ENCODE peak calls at places on chromosomes 6 and 20, in four cellular contexts. C is mesendoderm, P is H9, G is H1. A is an unnamed sample.

GRCh38 chr20:62977613-62978558 is 25.4 kb downstream of the SLC17A9 start:
- DNase-seq in C (no peak), P (no peak), G (no peak), A (no peak)

GRCh38 chr6:45714795-45715507 is 300.7 kb downstream of the CLIC5 start:
- DNase-seq in C (peak), P (peak), G (peak), A (peak)

GRCh38 chr6:33995873-33996475 is 149.9 kb downstream of the GRM4 start:
- DNase-seq in C (no peak), P (peak), G (no peak), A (no peak)

GRCh38 chr6:54865091-54865631 is 18.6 kb downstream of the FAM83B start:
- DNase-seq in C (peak), P (no peak), G (no peak), A (no peak)

GRCh38 chr6:105223242-105223641 is 43.4 kb upstream of the POPDC3 start:
- DNase-seq in C (no peak), P (no peak), G (no peak), A (no peak)

GRCh38 chr20:46657137-46657536 is 5.9 kb upstream of the SLC13A3 start:
- DNase-seq in C (no peak), P (no peak), G (no peak), A (no peak)

GRCh38 chr20:5687884-5688283 is 62.3 kb upstream of the SHLD1 start:
- DNase-seq in C (no peak), P (no peak), G (no peak), A (no peak)

GRCh38 chr20:17505664-17506517 is 25.3 kb downstream of the BFSP1 start:
- DNase-seq in C (peak), P (no peak), G (no peak), A (peak)

GRCh38 chr6:70413829-70414494 is 654 bp downstream of the FAM135A start:
- DNase-seq in C (peak), P (no peak), G (no peak), A (no peak)

GRCh38 chr20:46161921-46162320 is 43.8 kb downstream of the CD40 start:
- DNase-seq in C (no peak), P (no peak), G (no peak), A (no peak)

GRCh38 chr6:43246301-43247114 is 3.2 kb downstream of the TTBK1 start:
- DNase-seq in C (peak), P (peak), G (peak), A (no peak)

GRCh38 chr6:138948028-138948427 is 40.0 kb downstream of the REPS1 start:
- DNase-seq in C (no peak), P (no peak), G (no peak), A (no peak)

GRCh38 chr6:142356271-142356938 is 54.6 kb downstream of the ADGRG6 start:
- DNase-seq in C (no peak), P (no peak), G (no peak), A (peak)

GRCh38 chr6:126957721-126958120 is 160.8 kb upstream of the RSPO3 start:
- DNase-seq in C (no peak), P (no peak), G (no peak), A (no peak)

GRCh38 chr6:26124550-26125014 is 37.4 kb downstream of the HFE start:
- DNase-seq in C (no peak), P (no peak), G (no peak), A (no peak)

GRCh38 chr6:170038251-170038650 is 252.6 kb downstream of the DLL1 start:
- DNase-seq in C (peak), P (peak), G (no peak), A (no peak)

GRCh38 chr6:17418281-17419188 is 25.1 kb downstream of the CAP2 start:
- DNase-seq in C (peak), P (peak), G (no peak), A (peak)

GRCh38 chr6:159984268-159984786 is 15.4 kb downstream of the IGF2R start:
- DNase-seq in C (no peak), P (no peak), G (no peak), A (peak)

GRCh38 chr20:573414-574296 is 30.1 kb upstream of the CSNK2A1 start:
- DNase-seq in C (peak), P (no peak), G (no peak), A (no peak)

GRCh38 chr6:70680396-70680795 is 12.7 kb downstream of the SMAP1 start:
- DNase-seq in C (no peak), P (no peak), G (no peak), A (peak)

GRCh38 chr20:4546786-4547185 is 174.9 kb upstream of the PRND start:
- DNase-seq in C (no peak), P (no peak), G (no peak), A (peak)

GRCh38 chr6:71537717-71538116 is 249.1 kb downstream of the OGFRL1 start:
- DNase-seq in C (no peak), P (no peak), G (no peak), A (peak)

GRCh38 chr6:148989585-148989984 is 242.8 kb downstream of the UST start:
- DNase-seq in C (peak), P (no peak), G (no peak), A (no peak)

GRCh38 chr6:123529843-123530242 is 106.9 kb downstream of the TRDN start:
- DNase-seq in C (peak), P (no peak), G (no peak), A (no peak)

GRCh38 chr6:9646346-9647042 is 768.4 kb downstream of the TFAP2A start:
- DNase-seq in C (peak), P (no peak), G (no peak), A (peak)

GRCh38 chr20:62881662-62882395 is 20.2 kb upstream of the TCFL5 start:
- DNase-seq in C (no peak), P (no peak), G (no peak), A (no peak)

GRCh38 chr6:113856011-113856551 is 1.1 kb upstream of the MARCKS start:
- DNase-seq in C (peak), P (peak), G (no peak), A (peak)

GRCh38 chr20:21702553-21703467 is 2.7 kb upstream of the PAX1 start:
- DNase-seq in C (peak), P (peak), G (peak), A (peak)

GRCh38 chr6:169846286-169847056 is 95.0 kb downstream of the ERMARD start:
- DNase-seq in C (no peak), P (peak), G (no peak), A (no peak)

GRCh38 chr6:170031684-170032121 is 259.2 kb downstream of the DLL1 start:
- DNase-seq in C (no peak), P (no peak), G (no peak), A (no peak)

GRCh38 chr6:22828179-22829062 is 259.1 kb downstream of the HDGFL1 start:
- DNase-seq in C (peak), P (peak), G (peak), A (peak)

GRCh38 chr6:128519132-128519930 is 1.1 kb downstream of the PTPRK start:
- DNase-seq in C (peak), P (peak), G (peak), A (peak)

GRCh38 chr20:56212071-56212470 is 36.5 kb upstream of the MC3R start:
- DNase-seq in C (no peak), P (no peak), G (no peak), A (no peak)

GRCh38 chr6:70371454-70372105 is 41.7 kb upstream of the FAM135A start:
- DNase-seq in C (peak), P (no peak), G (no peak), A (peak)

GRCh38 chr20:45506927-45507820 is 8.2 kb downstream of the SPINT3 start:
- DNase-seq in C (no peak), P (no peak), G (no peak), A (no peak)

GRCh38 chr6:586553-586952 is 70.3 kb downstream of the HUS1B start:
- DNase-seq in C (no peak), P (no peak), G (no peak), A (no peak)

GRCh38 chr6:579339-579738 is 77.6 kb downstream of the HUS1B start:
- DNase-seq in C (no peak), P (no peak), G (no peak), A (peak)

GRCh38 chr6:583116-583515 is 73.8 kb downstream of the HUS1B start:
- DNase-seq in C (no peak), P (no peak), G (no peak), A (no peak)

GRCh38 chr6:582370-582769 is 74.5 kb downstream of the HUS1B start:
- DNase-seq in C (peak), P (peak), G (peak), A (peak)

GRCh38 chr6:583639-584038 is 73.3 kb downstream of the HUS1B start:
- DNase-seq in C (no peak), P (no peak), G (no peak), A (no peak)
- H2AK5ac ChIP-seq in C (no peak), P (no peak), G (no peak), A (no peak)

GRCh38 chr6:99143108-99143828 is 195.5 kb upstream of the FBXL4 start:
- DNase-seq in C (no peak), P (no peak), G (no peak), A (no peak)
- H3K56ac ChIP-seq in C (no peak), P (no peak), G (no peak), A (no peak)

GRCh38 chr6:38170666-38171065 is 351.1 kb downstream of the ZFAND3 start:
- DNase-seq in C (no peak), P (no peak), G (no peak), A (no peak)

GRCh38 chr6:38174315-38174714 is 354.8 kb downstream of the ZFAND3 start:
- DNase-seq in C (no peak), P (no peak), G (no peak), A (no peak)

GRCh38 chr6:38173909-38174308 is 354.4 kb downstream of the ZFAND3 start:
- DNase-seq in C (no peak), P (no peak), G (no peak), A (no peak)

GRCh38 chr6:38172739-38173415 is 353.4 kb downstream of the ZFAND3 start:
- DNase-seq in C (no peak), P (no peak), G (no peak), A (no peak)

DNA sequence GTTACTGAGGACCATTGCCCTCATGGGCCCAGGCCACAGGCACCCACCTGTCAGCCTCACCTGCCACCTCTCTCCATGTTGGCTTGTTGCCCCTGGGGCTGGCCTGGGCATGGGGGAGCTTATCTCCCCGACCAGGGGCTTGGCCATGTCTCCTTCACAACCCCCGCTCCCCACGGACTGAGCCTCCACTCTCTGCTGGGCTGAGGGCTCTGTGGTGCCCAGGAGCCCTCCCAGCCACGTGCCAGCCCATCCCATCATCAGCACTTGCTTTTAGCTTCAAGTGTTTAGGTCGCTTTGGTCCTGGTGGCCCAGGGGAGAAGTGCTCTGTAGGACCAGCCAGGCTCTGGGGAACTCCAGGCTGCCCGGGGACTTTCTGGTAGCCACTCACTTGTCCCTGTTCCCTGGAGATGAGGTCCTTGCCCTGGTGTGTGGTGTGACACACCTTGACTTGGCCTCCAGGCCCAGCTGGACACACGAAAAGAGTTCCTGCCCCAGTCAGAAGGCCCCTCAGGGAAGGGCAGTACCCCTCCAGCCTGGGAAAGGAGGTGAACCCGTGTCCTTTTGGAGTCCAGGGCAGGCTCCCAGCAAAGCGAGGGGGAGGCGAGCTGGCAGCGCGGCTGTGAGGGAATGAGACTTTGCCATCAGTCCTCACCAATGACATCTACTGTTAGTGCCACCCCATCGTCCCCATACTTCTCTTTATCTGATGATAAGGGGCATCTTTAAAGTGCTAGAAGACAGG is 352.6 kb downstream of the ZFAND3 start:
- DNase-seq in C (no peak), P (no peak), G (no peak), A (no peak)
- H2AK5ac ChIP-seq in C (no peak), P (no peak), G (no peak), A (no peak)

GRCh38 chr6:116550796-116551195 is 2.8 kb upstream of the CALHM4 start:
- DNase-seq in C (no peak), P (no peak), G (no peak), A (no peak)
- H3K56ac ChIP-seq in C (no peak), P (no peak), G (no peak), A (no peak)

DNA sequence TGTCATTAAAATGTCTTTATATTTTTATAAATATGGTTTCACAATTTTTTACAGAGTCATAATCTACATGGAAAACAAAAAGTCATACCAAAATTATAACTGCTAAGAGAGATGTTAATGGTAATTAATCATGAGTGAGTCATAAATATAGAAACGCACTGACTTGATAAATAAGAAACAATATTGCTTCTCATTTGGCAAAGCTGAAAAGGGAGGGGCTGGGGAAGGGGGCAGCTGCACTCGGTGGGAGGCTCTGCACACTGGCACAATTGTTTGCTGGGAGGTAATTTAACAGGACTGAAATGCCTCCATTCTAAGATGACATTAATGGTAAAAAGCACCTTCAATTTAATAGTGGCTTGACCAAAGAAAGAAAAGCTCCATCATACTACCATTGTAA is 133.3 kb upstream of the AGPAT4 start:
- DNase-seq in C (no peak), P (no peak), G (no peak), A (no peak)
- H2AK5ac ChIP-seq in C (no peak), P (no peak), G (no peak), A (no peak)

GRCh38 chr20:36532388-36532787 is 8.9 kb upstream of the MYL9 start:
- DNase-seq in C (no peak), P (no peak), G (no peak), A (no peak)
- H3K56ac ChIP-seq in C (no peak), P (no peak), G (no peak), A (no peak)

GRCh38 chr6:36820700-36821580 is 18.3 kb downstream of the CPNE5 start:
- DNase-seq in C (peak), P (no peak), G (no peak), A (peak)

GRCh38 chr6:36824262-36824661 is 15.0 kb downstream of the CPNE5 start:
- DNase-seq in C (no peak), P (no peak), G (no peak), A (no peak)

GRCh38 chr6:36822506-36823269 is 16.6 kb downstream of the CPNE5 start:
- DNase-seq in C (no peak), P (no peak), G (no peak), A (no peak)

GRCh38 chr6:36823421-36824096 is 15.7 kb downstream of the CPNE5 start:
- DNase-seq in C (no peak), P (no peak), G (no peak), A (no peak)

DNA sequence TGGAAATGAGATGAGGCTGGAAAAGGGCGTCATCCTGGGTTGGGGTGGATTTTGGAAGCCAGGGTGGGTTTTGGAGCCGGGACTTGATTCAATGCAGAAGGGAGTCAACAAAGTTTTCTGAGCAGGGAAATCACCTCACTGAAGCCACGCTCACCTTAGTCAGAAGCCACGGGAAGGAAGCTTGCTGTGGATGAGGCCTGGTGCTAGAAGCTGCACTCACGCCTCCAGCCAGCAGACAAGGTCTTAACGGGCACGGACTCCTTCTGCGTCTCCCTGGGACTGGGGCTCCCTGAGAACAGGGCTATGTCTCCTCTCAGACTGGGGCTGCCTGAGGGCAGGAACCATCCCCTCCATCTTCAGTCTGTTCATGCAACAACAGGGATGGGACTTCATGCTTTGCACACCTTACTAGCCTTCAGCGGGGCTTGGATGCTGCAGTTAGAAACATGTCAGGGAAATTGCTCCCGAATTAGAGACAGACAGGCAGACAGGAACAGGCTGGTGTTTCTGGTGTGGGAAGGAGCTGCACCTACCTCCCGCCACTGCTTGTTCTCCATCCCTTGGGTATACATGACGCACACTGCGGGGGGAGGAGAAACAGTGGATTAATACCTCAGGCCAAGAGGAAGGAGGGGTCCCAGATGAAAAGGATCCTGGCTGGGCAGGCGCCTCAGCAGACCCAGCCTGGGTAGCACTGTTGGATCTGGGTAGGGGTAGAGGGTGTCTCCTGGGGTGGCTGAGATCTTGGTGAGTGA is 17.5 kb downstream of the CPNE5 start:
- DNase-seq in C (no peak), P (no peak), G (no peak), A (no peak)
- H2AK5ac ChIP-seq in C (no peak), P (no peak), G (no peak), A (peak)

GRCh38 chr20:59958123-59958522 is at the start of gene CDH26:
- DNase-seq in C (no peak), P (no peak), G (no peak), A (no peak)
- H3K56ac ChIP-seq in C (no peak), P (no peak), G (no peak), A (no peak)

DNA sequence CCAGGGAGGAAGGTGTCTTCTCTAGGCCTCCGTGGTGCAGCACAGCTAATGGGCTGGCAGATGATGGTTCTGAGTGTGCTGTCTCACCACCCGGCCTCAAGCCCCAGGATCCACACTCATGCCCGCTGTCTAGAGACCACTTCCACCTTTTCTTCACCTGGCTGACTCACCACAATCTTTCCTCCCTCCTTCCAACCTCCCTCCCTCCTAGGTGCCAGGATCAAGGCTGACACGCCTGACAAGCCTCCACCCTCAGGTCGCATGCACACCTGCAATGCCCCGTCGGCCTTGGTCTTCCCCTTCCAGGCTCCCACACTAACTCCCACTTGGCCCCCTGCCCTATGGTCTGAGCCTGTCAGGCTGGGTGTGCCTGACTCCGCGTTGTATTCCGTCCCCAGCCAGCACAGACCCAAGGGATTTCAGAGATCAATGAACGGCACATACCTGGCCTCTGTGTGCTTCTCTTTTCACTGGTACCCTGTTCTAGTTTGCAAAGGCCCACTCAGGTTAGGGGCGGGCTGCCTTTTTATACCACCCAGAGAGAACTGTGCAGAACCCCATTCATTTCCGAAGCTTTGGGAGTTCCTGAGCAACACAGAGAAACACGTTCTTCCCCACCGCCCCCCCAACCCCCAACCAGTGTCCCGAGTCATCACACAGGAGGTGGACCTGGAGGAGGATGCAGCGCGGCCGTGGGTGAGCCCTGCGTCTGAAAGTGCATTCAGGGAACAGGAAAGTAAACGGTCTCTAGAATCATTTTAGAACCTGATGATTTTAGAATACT is 39.3 kb downstream of the PMEPA1 start:
- DNase-seq in C (no peak), P (no peak), G (no peak), A (no peak)
- H2AK5ac ChIP-seq in C (no peak), P (no peak), G (no peak), A (no peak)

A was measured in IMR-90.